ENCODE peak calls at places on chromosomes 11 and 22, in six cellular contexts. Q is NCI-H345; C is posterior vena cava; V is mammary epithelial cell; Z is activated CD4-positive, alpha-beta T cell treated with anti-CD3 and anti-CD28 coated beads for 48 hours; S is HTR-8/SVneo. P is an unnamed sample.
A peak's percentile ranks its signal among the peaks of the same experiment; 100 is the strongest.

GRCh38 chr11:41459602-41460405 is at the start of gene LRRC4C:
- DNase-seq in Q (no peak), C (no peak), V (no peak), Z (no peak), S (no peak), P (no peak)

GRCh38 chr11:110463153-110463552 is 33.4 kb downstream of the FDX1 start:
- DNase-seq in Q (peak; percentile 54), C (peak; percentile 86), V (no peak), Z (peak; percentile 48), S (no peak), P (no peak)

GRCh38 chr11:19660076-19660475 is 52.6 kb upstream of the NAV2 start:
- DNase-seq in Q (peak; percentile 51), C (no peak), V (peak; percentile 98), Z (peak; percentile 15), S (peak; percentile 71), P (no peak)

GRCh38 chr11:99199336-99199735 is 178.6 kb downstream of the CNTN5 start:
- DNase-seq in Q (no peak), C (peak; percentile 50), V (no peak), Z (no peak), S (no peak), P (no peak)

GRCh38 chr11:134531331-134532135 is 119.5 kb upstream of the B3GAT1 start:
- DNase-seq in Q (no peak), C (peak; percentile 73), V (no peak), Z (no peak), S (no peak), P (peak; percentile 77)

GRCh38 chr11:77188912-77189491 is 61.0 kb downstream of the MYO7A start:
- DNase-seq in Q (peak; percentile 78), C (no peak), V (no peak), Z (no peak), S (no peak), P (no peak)

GRCh38 chr11:36454551-36454950 is 55.5 kb downstream of the TRAF6 start:
- DNase-seq in Q (no peak), C (no peak), V (no peak), Z (no peak), S (no peak), P (no peak)

GRCh38 chr11:106733518-106734162 is 284.6 kb downstream of the GUCY1A2 start:
- DNase-seq in Q (no peak), C (no peak), V (no peak), Z (no peak), S (no peak), P (no peak)

GRCh38 chr22:19448739-19449421 is 1.4 kb upstream of the C22orf39 start:
- DNase-seq in Q (no peak), C (no peak), V (no peak), Z (peak; percentile 76), S (no peak), P (no peak)

GRCh38 chr11:86799680-86800075 is 664 bp upstream of the PRSS23 start:
- DNase-seq in Q (no peak), C (no peak), V (no peak), Z (no peak), S (no peak), P (no peak)

GRCh38 chr11:6077723-6078122 is 29.8 kb upstream of the OR56B4 start:
- DNase-seq in Q (no peak), C (no peak), V (no peak), Z (no peak), S (no peak), P (no peak)

GRCh38 chr11:76456571-76456970 is 11.8 kb downstream of the EMSY start:
- DNase-seq in Q (no peak), C (no peak), V (no peak), Z (no peak), S (no peak), P (no peak)

GRCh38 chr11:77473001-77473800 is 693 bp downstream of the PAK1 start:
- DNase-seq in Q (peak; percentile 62), C (peak; percentile 82), V (peak; percentile 50), Z (peak; percentile 61), S (peak; percentile 55), P (no peak)

GRCh38 chr11:78080818-78081495 is 1.3 kb upstream of the NDUFC2 start:
- DNase-seq in Q (no peak), C (no peak), V (peak; percentile 14), Z (no peak), S (no peak), P (no peak)

GRCh38 chr11:69892237-69892985 is 73.2 kb upstream of the FGF3 start:
- DNase-seq in Q (no peak), C (peak; percentile 65), V (no peak), Z (no peak), S (no peak), P (no peak)

GRCh38 chr22:25141994-25142620 is 57.6 kb upstream of the CRYBB3 start:
- DNase-seq in Q (no peak), C (no peak), V (no peak), Z (no peak), S (no peak), P (no peak)

GRCh38 chr11:103529217-103529684 is 420.0 kb downstream of the DYNC2H1 start:
- DNase-seq in Q (no peak), C (no peak), V (peak; percentile 62), Z (no peak), S (peak; percentile 63), P (no peak)

GRCh38 chr11:37786214-37786755 is 1188.2 kb upstream of the RAG2 start:
- DNase-seq in Q (no peak), C (no peak), V (peak; percentile 72), Z (no peak), S (no peak), P (no peak)

GRCh38 chr22:50219800-50220602 is 19.2 kb downstream of the SELENOO start:
- DNase-seq in Q (no peak), C (peak; percentile 76), V (no peak), Z (no peak), S (no peak), P (no peak)